ENCODE peak calls at places on chromosomes 7 and 10, in five cellular contexts. G is AG10803; W is occipital lobe; D is heart left ventricle; C is effector CD8-positive, alpha-beta T cell. Q is an unnamed sample.

GRCh38 chr10:7526017-7526400 is 115.2 kb upstream of the SFMBT2 start:
- DNase-seq in C (no peak), W (no peak), D (no peak), G (no peak), Q (no peak)

GRCh38 chr7:128937647-128938523 is at the start of gene IRF5:
- DNase-seq in C (no peak), D (peak; percentile 61), W (no peak), G (no peak), Q (no peak)

GRCh38 chr7:151134743-151135524 is 32.6 kb downstream of the GBX1 start:
- DNase-seq in D (no peak), C (no peak), G (no peak), W (no peak), Q (no peak)

GRCh38 chr10:57973451-57973850 is 294.2 kb downstream of the IPMK start:
- DNase-seq in C (no peak), D (no peak), G (no peak), W (no peak), Q (no peak)

GRCh38 chr7:149727053-149727452 is 46.3 kb downstream of the ZNF467 start:
- DNase-seq in W (no peak), C (no peak), D (no peak), G (no peak), Q (no peak)

GRCh38 chr10:101639141-101639900 is 51.2 kb downstream of the DPCD start:
- DNase-seq in D (no peak), W (no peak), C (no peak), G (no peak), Q (no peak)

GRCh38 chr7:80678703-80679102 is 40.3 kb downstream of the CD36 start:
- DNase-seq in W (no peak), C (no peak), D (no peak), G (no peak), Q (no peak)

GRCh38 chr7:127713758-127714157 is 61.8 kb downstream of the SND1 start:
- DNase-seq in W (peak; percentile 12), G (no peak), C (no peak), D (no peak), Q (no peak)

GRCh38 chr10:44977287-44978212 is 1.1 kb downstream of the DEPP1 start:
- DNase-seq in G (no peak), W (no peak), D (no peak), C (no peak), Q (no peak)

GRCh38 chr7:25308246-25308645 is 80.0 kb upstream of the NPVF start:
- DNase-seq in D (no peak), G (no peak), C (no peak), W (no peak), Q (no peak)

GRCh38 chr10:130989670-130990247 is 321.8 kb downstream of the TCERG1L start:
- DNase-seq in W (no peak), G (no peak), C (no peak), D (no peak), Q (no peak)

GRCh38 chr7:41706228-41706930 is 3.5 kb upstream of the INHBA start:
- DNase-seq in W (no peak), G (no peak), C (no peak), D (no peak), Q (no peak)

GRCh38 chr7:75546272-75547015 is 54.3 kb downstream of the SPDYE5 start:
- DNase-seq in W (no peak), D (no peak), C (no peak), G (no peak), Q (no peak)